ENCODE peak calls at places on chromosomes 5 and 9, in seven cellular contexts. G, U, X, H, D, M and Z are unnamed samples.
A peak's percentile ranks its signal among the peaks of the same experiment; 100 is the strongest.

GRCh38 chr9:73155389-73155788 is 3.7 kb downstream of the ANXA1 start:
- DNase-seq in G (no peak), U (no peak), X (no peak), H (peak; percentile 59), D (no peak), M (no peak), Z (no peak)

GRCh38 chr9:13351768-13352386 is 72.4 kb upstream of the MPDZ start:
- DNase-seq in G (no peak), U (no peak), X (no peak), H (peak; percentile 74), D (peak; percentile 41), M (peak; percentile 11), Z (peak; percentile 1)

GRCh38 chr5:69519285-69519684 is 26.7 kb downstream of the OCLN start:
- DNase-seq in G (no peak), U (no peak), X (no peak), H (no peak), D (no peak), M (no peak), Z (no peak)

GRCh38 chr5:97192580-97193421 is 9.8 kb upstream of the RIOK2 start:
- DNase-seq in G (no peak), U (no peak), X (no peak), H (no peak), D (peak; percentile 61), M (no peak), Z (no peak)

GRCh38 chr5:86880785-86881492 is 263.2 kb downstream of the COX7C start:
- DNase-seq in G (peak; percentile 44), U (peak; percentile 64), X (no peak), H (peak; percentile 69), D (peak; percentile 98), M (peak; percentile 69), Z (peak; percentile 35)

GRCh38 chr9:16626577-16627130 is 243.8 kb downstream of the BNC2 start:
- DNase-seq in G (peak; percentile 37), U (no peak), X (no peak), H (peak; percentile 86), D (peak; percentile 89), M (peak; percentile 45), Z (peak; percentile 72)

GRCh38 chr5:135024956-135025729 is 8.9 kb downstream of the PITX1 start:
- DNase-seq in G (no peak), U (no peak), X (no peak), H (no peak), D (no peak), M (no peak), Z (peak; percentile 10)

GRCh38 chr5:170179626-170180025 is 53.2 kb upstream of the C5orf58 start:
- DNase-seq in G (no peak), U (no peak), X (no peak), H (no peak), D (no peak), M (no peak), Z (no peak)

GRCh38 chr5:62578540-62578939 is at the start of gene LRRC70:
- DNase-seq in G (no peak), U (no peak), X (no peak), H (peak; percentile 93), D (peak; percentile 96), M (no peak), Z (peak; percentile 25)

GRCh38 chr5:59798862-59799667 is 94.5 kb downstream of the PDE4D start:
- DNase-seq in G (peak; percentile 55), U (no peak), X (no peak), H (peak; percentile 75), D (no peak), M (no peak), Z (no peak)

GRCh38 chr9:136538599-136539426 is 7.0 kb downstream of the NOTCH1 start:
- DNase-seq in G (peak; percentile 85), U (no peak), X (peak; percentile 57), H (peak; percentile 83), D (no peak), M (no peak), Z (no peak)

GRCh38 chr5:137344723-137345322 is 154.3 kb downstream of the SPOCK1 start:
- DNase-seq in G (no peak), U (no peak), X (no peak), H (peak; percentile 76), D (peak; percentile 73), M (peak; percentile 27), Z (no peak)

GRCh38 chr9:27125936-27126335 is 16.9 kb downstream of the TEK start:
- DNase-seq in G (no peak), U (no peak), X (no peak), H (no peak), D (no peak), M (peak; percentile 70), Z (no peak)

GRCh38 chr9:34250721-34251120 is 71.9 kb downstream of the UBAP1 start:
- DNase-seq in G (no peak), U (no peak), X (no peak), H (no peak), D (no peak), M (no peak), Z (no peak)

GRCh38 chr5:111129938-111130337 is 37.8 kb downstream of the WDR36 start:
- DNase-seq in G (no peak), U (peak; percentile 14), X (no peak), H (no peak), D (peak; percentile 44), M (no peak), Z (no peak)

GRCh38 chr9:133078486-133078885 is 16.7 kb downstream of the CEL start:
- DNase-seq in G (no peak), U (no peak), X (no peak), H (no peak), D (no peak), M (no peak), Z (no peak)

GRCh38 chr9:38059233-38059936 is 9.6 kb downstream of the SHB start:
- DNase-seq in G (no peak), U (no peak), X (peak; percentile 28), H (peak; percentile 91), D (no peak), M (no peak), Z (no peak)

GRCh38 chr5:108148715-108149139 is 233.2 kb downstream of the FBXL17 start:
- DNase-seq in G (no peak), U (no peak), X (no peak), H (peak; percentile 49), D (peak; percentile 42), M (no peak), Z (no peak)

GRCh38 chr5:58406394-58406793 is 53.5 kb downstream of the PLK2 start:
- DNase-seq in G (no peak), U (no peak), X (no peak), H (no peak), D (peak; percentile 64), M (no peak), Z (no peak)

GRCh38 chr5:143055596-143056330 is 285.6 kb downstream of the ARHGAP26 start:
- DNase-seq in G (no peak), U (no peak), X (no peak), H (peak; percentile 69), D (no peak), M (no peak), Z (no peak)
- H3K4me3 ChIP-seq in G (no peak overlapping the region), U (no peak overlapping the region), X (no peak overlapping the region), H (no peak overlapping the region), D (no peak overlapping the region), M (no peak overlapping the region), Z (no peak overlapping the region)

GRCh38 chr9:17757816-17758215 is 178.9 kb downstream of the SH3GL2 start:
- DNase-seq in G (no peak), U (no peak), X (no peak), H (no peak), D (no peak), M (no peak), Z (no peak)
- H3K4me3 ChIP-seq in G (no peak overlapping the region), U (no peak overlapping the region), X (no peak overlapping the region), H (no peak overlapping the region), D (no peak overlapping the region), M (no peak overlapping the region), Z (no peak overlapping the region)

DNA sequence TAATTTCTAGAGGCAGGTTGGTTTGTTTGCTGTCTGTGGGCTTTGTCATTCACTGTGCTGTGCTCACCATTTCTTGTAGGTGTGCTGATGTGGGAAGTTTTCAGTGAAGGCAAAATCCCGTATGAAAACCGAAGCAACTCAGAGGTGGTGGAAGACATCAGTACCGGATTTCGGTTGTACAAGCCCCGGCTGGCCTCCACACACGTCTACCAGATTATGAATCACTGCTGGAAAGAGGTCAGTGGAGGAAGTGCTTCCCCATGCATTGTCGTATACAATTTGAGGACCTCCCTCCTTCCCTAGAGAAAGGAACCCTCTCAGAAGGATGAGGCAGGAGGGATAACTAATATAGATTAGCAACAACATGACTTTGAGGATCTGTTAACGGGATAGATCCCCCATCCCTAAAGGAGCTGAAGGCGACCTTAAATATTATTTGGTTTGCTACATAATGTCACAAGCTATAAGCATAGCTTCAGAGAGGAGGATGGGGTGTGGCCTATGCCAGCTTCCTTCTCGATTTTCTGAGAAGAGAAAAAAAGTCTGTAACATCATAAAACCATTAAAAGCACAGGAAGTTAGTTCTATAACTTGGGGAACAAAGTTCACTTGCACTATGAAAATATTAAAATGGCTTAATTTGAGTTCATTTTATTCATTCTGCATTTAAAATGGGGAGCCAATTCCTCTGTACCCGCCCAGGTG is 17.0 kb upstream of the CYFIP2 start:
- DNase-seq in G (no peak), U (no peak), X (no peak), H (no peak), D (no peak), M (no peak), Z (no peak)
- H3K4me3 ChIP-seq in G (no peak overlapping the region), U (no peak overlapping the region), X (no peak overlapping the region), H (no peak overlapping the region), D (no peak overlapping the region), M (no peak overlapping the region), Z (no peak overlapping the region)

DNA sequence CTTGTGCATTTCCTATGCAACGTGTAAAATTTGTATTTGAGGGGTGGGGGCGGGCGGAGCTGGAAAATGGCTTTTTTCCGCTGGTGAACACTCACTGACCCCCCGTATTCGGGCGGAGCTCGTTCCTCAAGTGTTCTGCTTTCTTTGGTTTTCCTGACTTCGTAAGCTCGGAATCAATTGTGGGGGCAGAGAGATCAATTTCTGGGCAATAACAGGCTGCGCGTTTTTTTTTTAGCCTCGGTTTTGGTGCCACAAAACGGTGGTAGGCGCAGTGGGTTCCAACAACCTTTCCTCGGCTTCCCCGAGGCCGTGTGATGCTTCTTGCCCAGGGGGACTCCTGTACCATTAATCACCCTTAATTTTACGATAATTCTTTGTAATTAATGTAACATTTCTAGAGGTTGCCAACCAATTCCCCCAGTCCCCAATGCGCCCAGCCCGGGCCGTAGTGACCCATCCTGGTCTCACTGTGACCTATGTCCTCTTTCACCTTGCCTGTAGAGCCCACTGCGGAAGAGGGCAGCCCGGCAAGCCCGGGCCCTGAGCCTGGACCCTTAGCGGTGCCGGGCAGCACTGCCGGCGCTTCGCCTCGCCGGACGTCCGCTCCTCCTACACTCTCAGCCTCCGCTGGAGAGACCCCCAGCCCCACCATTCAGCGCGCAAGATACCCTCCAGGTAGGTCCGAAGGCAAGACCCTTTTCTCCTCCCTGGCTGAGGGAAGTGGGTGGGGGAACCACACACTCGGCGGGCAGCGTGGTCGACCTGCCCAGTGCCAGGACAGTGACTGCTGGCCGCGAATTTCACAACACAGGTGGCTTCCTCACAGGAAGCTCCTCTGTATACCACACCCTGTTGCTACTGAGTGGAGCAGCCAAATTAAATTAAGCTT is 3.7 kb downstream of the NR4A3 start:
- DNase-seq in G (peak; percentile 43), U (no peak), X (no peak), H (no peak), D (no peak), M (no peak), Z (no peak)
- H3K4me3 ChIP-seq in G (peak overlapping the region; percentile 74), U (no peak overlapping the region), X (peak overlapping the region; percentile 84), H (no peak overlapping the region), D (no peak overlapping the region), M (no peak overlapping the region), Z (no peak overlapping the region)

DNA sequence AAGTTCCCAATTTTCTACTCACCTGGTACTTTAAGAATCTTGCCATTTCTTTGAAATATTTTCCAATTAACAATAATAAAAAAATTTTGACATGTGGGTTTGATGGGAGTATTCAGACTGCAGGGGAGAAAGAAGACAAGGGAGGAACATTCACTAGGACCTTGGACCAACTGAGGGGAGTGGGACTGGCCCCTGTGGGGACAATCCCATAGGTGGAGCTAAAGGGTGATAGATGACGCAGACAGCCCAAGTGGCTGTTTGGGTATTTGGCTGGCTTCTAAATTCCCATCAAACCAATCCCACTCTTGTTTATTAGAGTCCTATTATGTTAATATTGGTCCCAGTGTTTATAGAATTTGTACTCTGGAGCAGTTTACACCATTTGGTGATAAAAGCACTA is 65.3 kb downstream of the KCNN2 start:
- DNase-seq in G (no peak), U (no peak), X (no peak), H (no peak), D (no peak), M (no peak), Z (no peak)
- H3K4me3 ChIP-seq in G (no peak overlapping the region), U (no peak overlapping the region), X (no peak overlapping the region), H (no peak overlapping the region), D (no peak overlapping the region), M (no peak overlapping the region), Z (no peak overlapping the region)